ENCODE peak calls at places on chromosomes 1 and 21, in four cellular contexts. G is A549, T is K562, L is HepG2. O is an unnamed sample.
A peak's percentile ranks its signal among the peaks of the same experiment; 100 is the strongest.

GRCh38 chr1:209721406-209721805 is 16.8 kb downstream of the HSD11B1 start:
- DNase-seq in G (no peak), T (no peak), L (no peak), O (no peak)

GRCh38 chr1:192575499-192576189 is at the start of gene RGS1:
- DNase-seq in L (no peak), T (no peak), G (no peak), O (no peak)

GRCh38 chr21:39444406-39445145 is 1.0 kb downstream of the LCA5L start:
- DNase-seq in L (no peak), G (peak; percentile 8), T (peak; percentile 42), O (no peak)

GRCh38 chr1:62045579-62045978 is 149.1 kb upstream of the L1TD1 start:
- DNase-seq in T (peak; percentile 11), L (no peak), G (no peak), O (no peak)

GRCh38 chr1:228289239-228289849 is 81.5 kb downstream of the OBSCN start:
- DNase-seq in G (no peak), T (no peak), L (no peak), O (no peak)

GRCh38 chr1:160117300-160117699 is 1.7 kb downstream of the ATP1A2 start:
- DNase-seq in T (no peak), G (no peak), L (no peak), O (no peak)

GRCh38 chr1:65470766-65471165 is 50.3 kb downstream of the LEPR start:
- DNase-seq in G (no peak), T (no peak), L (no peak), O (no peak)

GRCh38 chr21:42931560-42932235 is 6.3 kb upstream of the ERVH48-1 start:
- DNase-seq in G (no peak), L (no peak), T (no peak), O (no peak)

GRCh38 chr21:29849735-29850176 is 90.0 kb downstream of the GRIK1 start:
- DNase-seq in T (peak; percentile 62), G (peak; percentile 5), L (peak; percentile 30), O (peak; percentile 52)

GRCh38 chr1:31510304-31510703 is 66.0 kb upstream of the TINAGL1 start:
- DNase-seq in G (no peak), T (no peak), L (no peak), O (no peak)

GRCh38 chr1:245683377-245683716 is 528.6 kb downstream of the KIF26B start:
- DNase-seq in L (no peak), G (no peak), T (no peak), O (no peak)

GRCh38 chr1:207007352-207008033 is 25.1 kb downstream of the C1orf116 start:
- DNase-seq in G (peak; percentile 89), T (no peak), L (peak; percentile 94), O (no peak)

GRCh38 chr21:44815225-44815624 is 2.6 kb downstream of the SUMO3 start:
- DNase-seq in L (no peak), G (no peak), T (no peak), O (no peak)

GRCh38 chr1:114510235-114511047 is 562 bp downstream of the TRIM33 start:
- DNase-seq in T (peak; percentile 86), G (peak; percentile 36), L (no peak), O (peak; percentile 50)

GRCh38 chr1:2980849-2981248 is 40.4 kb upstream of the ACTRT2 start:
- DNase-seq in L (no peak), G (no peak), T (no peak), O (no peak)

GRCh38 chr1:153768316-153769126 is 6.7 kb upstream of the SLC27A3 start:
- DNase-seq in L (peak; percentile 87), G (no peak), T (no peak), O (no peak)

GRCh38 chr21:33069994-33070811 is at the start of gene OLIG1:
- DNase-seq in L (no peak), T (no peak), G (peak; percentile 55), O (peak; percentile 82)

DNA sequence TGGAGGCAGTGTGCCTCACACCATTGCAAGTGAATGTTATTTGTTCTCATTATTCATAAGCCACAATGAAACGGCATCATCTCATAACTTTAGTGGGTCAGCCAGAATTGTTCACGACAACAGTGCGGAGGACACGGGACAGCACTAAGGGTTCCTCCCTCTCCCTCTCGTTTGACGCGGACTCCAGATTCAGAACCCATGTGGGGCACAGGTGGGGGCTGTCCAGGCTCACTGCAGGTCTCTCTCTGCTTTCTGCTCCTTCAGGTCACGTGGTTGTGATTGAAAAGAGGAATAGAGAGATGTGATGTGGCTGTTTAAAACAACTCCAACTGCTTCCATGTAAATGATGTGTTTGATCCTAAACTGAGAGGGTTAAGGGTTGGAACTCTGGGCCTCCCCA is 13.5 kb downstream of the RUNX1 start:
- DNase-seq in T (no peak), G (no peak), L (no peak), O (no peak)
- TF ChIP-seq NR3C1 in T (no peak), G (no peak), L (no peak), O (no peak)

GRCh38 chr1:116490588-116490987 is 80.2 kb downstream of the CD58 start:
- DNase-seq in L (no peak), T (no peak), G (no peak), O (no peak)

GRCh38 chr1:116488052-116488451 is 82.8 kb downstream of the CD58 start:
- DNase-seq in L (no peak), G (no peak), T (no peak), O (no peak)

GRCh38 chr1:116487016-116487415 is 83.8 kb downstream of the CD58 start:
- DNase-seq in T (no peak), G (no peak), L (no peak), O (no peak)

GRCh38 chr1:116487583-116487982 is 83.2 kb downstream of the CD58 start:
- DNase-seq in T (no peak), G (no peak), L (peak; percentile 59), O (no peak)

DNA sequence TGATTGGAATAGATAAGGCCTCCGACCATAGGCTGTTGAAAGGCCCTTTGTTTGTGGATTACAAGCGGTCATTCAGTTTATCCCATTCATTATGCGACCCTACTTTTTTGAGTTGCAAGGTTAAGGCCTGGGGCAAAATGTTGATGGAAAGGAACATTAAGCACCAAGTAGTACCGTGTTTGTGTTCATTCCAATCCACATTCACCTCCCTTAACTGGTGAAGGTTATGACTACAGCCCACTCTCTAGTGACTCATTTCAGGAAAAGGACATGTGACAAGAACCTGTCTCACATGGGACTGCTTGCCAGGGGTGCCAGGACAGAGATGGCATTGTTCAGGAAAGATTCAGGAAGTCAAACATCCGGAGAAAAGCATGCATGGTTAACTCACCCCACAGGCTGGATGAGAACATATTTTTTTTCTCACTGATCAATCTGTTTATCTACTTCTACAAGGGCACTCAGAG is 81.6 kb downstream of the CD58 start:
- DNase-seq in L (peak; percentile 98), T (no peak), G (no peak), O (no peak)
- TF ChIP-seq NR3C1 in L (no peak), T (no peak), G (no peak), O (no peak)

DNA sequence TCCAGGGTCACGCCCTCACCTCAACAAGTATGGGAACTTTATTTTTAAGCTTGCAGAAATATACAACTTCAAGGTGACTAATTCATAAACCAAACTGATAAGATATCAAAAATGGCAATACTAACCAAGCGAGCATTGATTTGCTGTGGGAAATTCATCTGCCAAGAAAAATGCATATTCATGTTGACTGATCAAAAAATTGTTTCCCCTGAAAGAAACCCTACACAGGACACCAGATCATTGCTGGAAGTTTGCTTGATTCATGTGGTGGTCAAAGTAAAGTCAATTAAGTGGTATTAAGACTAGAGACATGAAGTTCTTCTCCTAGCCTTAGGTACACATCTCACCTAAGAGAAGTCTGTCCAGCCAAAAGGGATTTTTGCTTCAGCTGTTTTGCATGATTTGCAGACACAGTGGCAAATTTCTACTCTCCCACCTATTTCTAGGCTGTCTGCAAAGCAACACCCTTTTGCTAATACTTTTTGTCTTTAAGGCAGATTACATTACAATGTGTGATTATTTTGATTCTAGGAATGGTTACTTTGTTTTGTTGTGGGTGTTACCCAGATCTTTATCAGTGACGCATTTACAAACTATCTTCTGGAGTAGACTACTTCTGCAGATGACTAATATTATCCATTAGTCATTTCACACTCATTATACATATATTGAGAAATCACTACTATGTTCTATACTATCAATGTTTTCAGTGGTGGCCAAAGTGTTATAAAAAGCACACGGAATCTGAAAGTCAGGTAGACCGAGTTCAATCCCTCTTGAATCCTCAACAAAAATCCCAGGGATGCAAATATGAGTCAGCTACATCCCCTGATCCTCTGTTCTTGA is 12.3 kb downstream of the SAMSN1 start:
- DNase-seq in T (peak; percentile 19), G (peak; percentile 8), L (no peak), O (no peak)
- TF ChIP-seq NR3C1 in T (no peak), G (no peak), L (no peak), O (no peak)

DNA sequence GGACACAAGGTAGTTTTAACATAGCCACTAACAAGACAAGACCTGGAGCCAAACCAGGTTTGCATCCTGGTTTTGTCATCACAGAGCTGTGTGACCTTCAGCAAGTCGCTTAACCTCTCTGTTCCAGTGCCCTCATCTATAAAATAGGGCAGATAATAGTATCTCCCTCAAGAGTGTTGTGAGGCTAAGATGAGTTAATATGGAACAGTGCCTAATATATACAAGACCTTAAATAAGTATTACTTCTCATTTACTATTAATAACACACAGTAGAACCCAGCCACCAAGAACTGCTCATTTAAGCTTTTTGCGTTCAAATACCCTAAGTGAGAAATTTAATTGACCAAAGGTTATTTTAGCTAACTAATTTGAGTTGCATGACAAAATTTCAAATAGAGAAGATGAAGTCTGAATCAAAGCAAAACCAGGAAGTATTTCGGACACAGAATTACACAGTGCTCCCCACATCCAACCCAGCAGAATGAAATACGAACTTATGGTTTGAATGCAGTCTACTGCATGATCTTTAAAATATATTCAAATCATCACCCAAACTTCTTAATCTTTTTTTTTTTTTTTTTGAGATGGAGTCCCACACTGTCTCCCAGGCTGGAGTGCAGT is 123.9 kb upstream of the KRTAP19-8 start:
- DNase-seq in L (no peak), G (no peak), T (no peak), O (no peak)
- TF ChIP-seq NR3C1 in L (no peak), G (no peak), T (no peak), O (no peak)

DNA sequence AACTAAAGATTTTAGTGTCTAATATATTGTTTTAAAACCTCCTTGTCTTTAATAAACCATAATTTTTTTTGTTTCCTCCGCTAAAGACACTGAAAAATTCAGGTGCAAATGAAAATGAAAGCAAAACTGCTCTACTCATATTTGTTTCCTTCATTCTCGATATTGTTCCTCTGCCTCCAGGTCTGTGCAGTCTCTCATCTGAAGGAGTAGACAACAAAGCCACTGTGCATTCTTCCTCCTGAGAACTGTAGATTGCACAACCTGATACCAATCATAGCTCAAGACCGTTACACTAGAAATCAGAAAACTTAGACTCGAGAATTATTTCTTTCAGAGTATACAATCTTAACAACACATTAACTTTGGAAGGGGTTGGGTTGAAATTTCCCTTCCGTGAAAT is 373.1 kb upstream of the CXADR start:
- DNase-seq in T (no peak), G (no peak), L (no peak), O (no peak)
- TF ChIP-seq NR3C1 in T (no peak), G (no peak), L (no peak), O (no peak)

DNA sequence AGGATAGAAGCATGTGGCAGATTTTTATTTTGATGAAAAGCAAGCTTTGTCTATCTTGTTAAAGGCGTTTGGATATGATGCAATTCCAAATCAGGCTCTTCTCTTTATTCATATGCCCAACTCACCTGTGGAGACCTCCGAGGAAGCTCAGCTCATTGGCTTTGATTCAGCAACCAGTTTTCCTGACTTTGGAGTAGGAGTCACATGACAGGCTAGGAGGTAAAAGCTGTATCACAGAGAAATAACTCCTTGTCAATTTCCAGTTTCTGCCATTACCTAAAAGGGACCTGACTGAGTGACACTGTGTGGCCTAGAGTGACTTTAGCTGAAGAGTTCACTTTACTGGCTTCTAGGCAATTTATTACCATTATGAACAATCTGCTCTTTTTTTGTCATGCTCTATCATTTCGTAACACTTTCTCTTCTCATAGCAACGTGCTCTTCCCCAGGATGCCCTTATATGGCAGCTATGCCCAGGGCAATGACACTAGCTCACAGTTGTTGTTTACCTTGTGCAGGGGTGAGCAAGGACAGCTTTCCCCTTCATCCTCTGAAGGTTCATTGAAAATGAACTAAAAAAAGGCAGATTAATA is 107.2 kb downstream of the KCNK1 start:
- DNase-seq in G (no peak), L (peak; percentile 4), T (no peak), O (no peak)
- TF ChIP-seq NR3C1 in G (no peak), L (no peak), T (no peak), O (no peak)